ENCODE peak calls at places on chromosomes 5 and 9, in four cellular contexts. One of them, this sample, is unnamed.

GRCh38 chr5:169442354-169443248 is 141.0 kb upstream of the SPDL1 start:
- DNase-seq in activated CD4-positive, CD25-positive, alpha-beta regulatory T cell treated with anti-CD3 and anti-CD28 coated beads, Interleukin-2, amount 50 U/mL, for 72 hours: no peak
- DNase-seq in HuH-7: no peak
- DNase-seq in activated naive CD8-positive, alpha-beta T cell treated with anti-CD3 and anti-CD28 coated beads, Interleukin-2, amount 50 U/mL, for 24 hours: no peak
- DNase-seq in this sample: peak

GRCh38 chr5:109365653-109366052 is 44.1 kb downstream of the PJA2 start:
- DNase-seq in activated CD4-positive, CD25-positive, alpha-beta regulatory T cell treated with anti-CD3 and anti-CD28 coated beads, Interleukin-2, amount 50 U/mL, for 72 hours: no peak
- DNase-seq in HuH-7: no peak
- DNase-seq in activated naive CD8-positive, alpha-beta T cell treated with anti-CD3 and anti-CD28 coated beads, Interleukin-2, amount 50 U/mL, for 24 hours: no peak
- DNase-seq in this sample: peak

GRCh38 chr9:69223605-69224004 is 49.5 kb downstream of the TJP2 start:
- DNase-seq in activated CD4-positive, CD25-positive, alpha-beta regulatory T cell treated with anti-CD3 and anti-CD28 coated beads, Interleukin-2, amount 50 U/mL, for 72 hours: no peak
- DNase-seq in HuH-7: peak
- DNase-seq in activated naive CD8-positive, alpha-beta T cell treated with anti-CD3 and anti-CD28 coated beads, Interleukin-2, amount 50 U/mL, for 24 hours: no peak
- DNase-seq in this sample: peak

GRCh38 chr5:172775326-172776234 is 4.6 kb upstream of the DUSP1 start:
- DNase-seq in activated CD4-positive, CD25-positive, alpha-beta regulatory T cell treated with anti-CD3 and anti-CD28 coated beads, Interleukin-2, amount 50 U/mL, for 72 hours: no peak
- DNase-seq in HuH-7: peak
- DNase-seq in activated naive CD8-positive, alpha-beta T cell treated with anti-CD3 and anti-CD28 coated beads, Interleukin-2, amount 50 U/mL, for 24 hours: no peak
- DNase-seq in this sample: peak

GRCh38 chr5:96718635-96719077 is 56.5 kb downstream of the CAST start:
- DNase-seq in activated CD4-positive, CD25-positive, alpha-beta regulatory T cell treated with anti-CD3 and anti-CD28 coated beads, Interleukin-2, amount 50 U/mL, for 72 hours: no peak
- DNase-seq in HuH-7: no peak
- DNase-seq in activated naive CD8-positive, alpha-beta T cell treated with anti-CD3 and anti-CD28 coated beads, Interleukin-2, amount 50 U/mL, for 24 hours: no peak
- DNase-seq in this sample: no peak

GRCh38 chr9:125649315-125649714 is 57.7 kb downstream of the MAPKAP1 start:
- DNase-seq in activated CD4-positive, CD25-positive, alpha-beta regulatory T cell treated with anti-CD3 and anti-CD28 coated beads, Interleukin-2, amount 50 U/mL, for 72 hours: no peak
- DNase-seq in HuH-7: no peak
- DNase-seq in activated naive CD8-positive, alpha-beta T cell treated with anti-CD3 and anti-CD28 coated beads, Interleukin-2, amount 50 U/mL, for 24 hours: no peak
- DNase-seq in this sample: peak

GRCh38 chr5:57841671-57842375 is 359.2 kb upstream of the ACTBL2 start:
- DNase-seq in activated CD4-positive, CD25-positive, alpha-beta regulatory T cell treated with anti-CD3 and anti-CD28 coated beads, Interleukin-2, amount 50 U/mL, for 72 hours: no peak
- DNase-seq in HuH-7: no peak
- DNase-seq in activated naive CD8-positive, alpha-beta T cell treated with anti-CD3 and anti-CD28 coated beads, Interleukin-2, amount 50 U/mL, for 24 hours: no peak
- DNase-seq in this sample: peak

GRCh38 chr5:1786621-1787471 is 12.8 kb downstream of the MRPL36 start:
- DNase-seq in activated CD4-positive, CD25-positive, alpha-beta regulatory T cell treated with anti-CD3 and anti-CD28 coated beads, Interleukin-2, amount 50 U/mL, for 72 hours: no peak
- DNase-seq in HuH-7: no peak
- DNase-seq in activated naive CD8-positive, alpha-beta T cell treated with anti-CD3 and anti-CD28 coated beads, Interleukin-2, amount 50 U/mL, for 24 hours: no peak
- DNase-seq in this sample: no peak

GRCh38 chr9:101341958-101342357 is 42.8 kb downstream of the BAAT start:
- DNase-seq in activated CD4-positive, CD25-positive, alpha-beta regulatory T cell treated with anti-CD3 and anti-CD28 coated beads, Interleukin-2, amount 50 U/mL, for 72 hours: no peak
- DNase-seq in HuH-7: no peak
- DNase-seq in activated naive CD8-positive, alpha-beta T cell treated with anti-CD3 and anti-CD28 coated beads, Interleukin-2, amount 50 U/mL, for 24 hours: no peak
- DNase-seq in this sample: no peak

GRCh38 chr9:97907051-97907450 is 15.2 kb downstream of the TRMO start:
- DNase-seq in activated CD4-positive, CD25-positive, alpha-beta regulatory T cell treated with anti-CD3 and anti-CD28 coated beads, Interleukin-2, amount 50 U/mL, for 72 hours: no peak
- DNase-seq in HuH-7: no peak
- DNase-seq in activated naive CD8-positive, alpha-beta T cell treated with anti-CD3 and anti-CD28 coated beads, Interleukin-2, amount 50 U/mL, for 24 hours: no peak
- DNase-seq in this sample: no peak

GRCh38 chr5:6251579-6252102 is 126.7 kb downstream of the MED10 start:
- DNase-seq in activated CD4-positive, CD25-positive, alpha-beta regulatory T cell treated with anti-CD3 and anti-CD28 coated beads, Interleukin-2, amount 50 U/mL, for 72 hours: no peak
- DNase-seq in HuH-7: no peak
- DNase-seq in activated naive CD8-positive, alpha-beta T cell treated with anti-CD3 and anti-CD28 coated beads, Interleukin-2, amount 50 U/mL, for 24 hours: no peak
- DNase-seq in this sample: no peak

GRCh38 chr9:652896-653295 is 188.6 kb upstream of the DMRT1 start:
- DNase-seq in activated CD4-positive, CD25-positive, alpha-beta regulatory T cell treated with anti-CD3 and anti-CD28 coated beads, Interleukin-2, amount 50 U/mL, for 72 hours: no peak
- DNase-seq in HuH-7: no peak
- DNase-seq in activated naive CD8-positive, alpha-beta T cell treated with anti-CD3 and anti-CD28 coated beads, Interleukin-2, amount 50 U/mL, for 24 hours: no peak
- DNase-seq in this sample: peak

GRCh38 chr5:66850354-66851075 is 254.3 kb downstream of the MAST4 start:
- DNase-seq in activated CD4-positive, CD25-positive, alpha-beta regulatory T cell treated with anti-CD3 and anti-CD28 coated beads, Interleukin-2, amount 50 U/mL, for 72 hours: no peak
- DNase-seq in HuH-7: no peak
- DNase-seq in activated naive CD8-positive, alpha-beta T cell treated with anti-CD3 and anti-CD28 coated beads, Interleukin-2, amount 50 U/mL, for 24 hours: no peak
- DNase-seq in this sample: peak

GRCh38 chr9:114735732-114736131 is 53.7 kb upstream of the TEX48 start:
- DNase-seq in activated CD4-positive, CD25-positive, alpha-beta regulatory T cell treated with anti-CD3 and anti-CD28 coated beads, Interleukin-2, amount 50 U/mL, for 72 hours: no peak
- DNase-seq in HuH-7: no peak
- DNase-seq in activated naive CD8-positive, alpha-beta T cell treated with anti-CD3 and anti-CD28 coated beads, Interleukin-2, amount 50 U/mL, for 24 hours: no peak
- DNase-seq in this sample: peak

GRCh38 chr9:132381966-132382541 is 24.6 kb downstream of the TTF1 start:
- DNase-seq in activated CD4-positive, CD25-positive, alpha-beta regulatory T cell treated with anti-CD3 and anti-CD28 coated beads, Interleukin-2, amount 50 U/mL, for 72 hours: no peak
- DNase-seq in HuH-7: no peak
- DNase-seq in activated naive CD8-positive, alpha-beta T cell treated with anti-CD3 and anti-CD28 coated beads, Interleukin-2, amount 50 U/mL, for 24 hours: no peak
- DNase-seq in this sample: no peak

GRCh38 chr9:35553670-35554543 is 51.2 kb upstream of the TESK1 start:
- DNase-seq in activated CD4-positive, CD25-positive, alpha-beta regulatory T cell treated with anti-CD3 and anti-CD28 coated beads, Interleukin-2, amount 50 U/mL, for 72 hours: no peak
- DNase-seq in HuH-7: peak
- DNase-seq in activated naive CD8-positive, alpha-beta T cell treated with anti-CD3 and anti-CD28 coated beads, Interleukin-2, amount 50 U/mL, for 24 hours: peak
- DNase-seq in this sample: peak

GRCh38 chr5:174411513-174411819 is 312.9 kb upstream of the MSX2 start:
- DNase-seq in activated CD4-positive, CD25-positive, alpha-beta regulatory T cell treated with anti-CD3 and anti-CD28 coated beads, Interleukin-2, amount 50 U/mL, for 72 hours: no peak
- DNase-seq in HuH-7: no peak
- DNase-seq in activated naive CD8-positive, alpha-beta T cell treated with anti-CD3 and anti-CD28 coated beads, Interleukin-2, amount 50 U/mL, for 24 hours: no peak
- DNase-seq in this sample: no peak